ENCODE peak calls at places on chromosomes 1 and 21, in nine cellular contexts. One of them, this sample, is unnamed.

GRCh38 chr1:9296850-9297249 is 4.2 kb downstream of the SPSB1 start:
- DNase-seq in IMR-90: no peak
- DNase-seq in CD8-positive, alpha-beta memory T cell: no peak
- DNase-seq in K562: no peak
- DNase-seq in heart right ventricle: no peak
- DNase-seq in HCT116: no peak
- DNase-seq in uterus: no peak
- DNase-seq in cardiac muscle cell: no peak
- DNase-seq in colonic mucosa: no peak
- DNase-seq in this sample: no peak

GRCh38 chr1:78833491-78833890 is 173.0 kb downstream of the ADGRL4 start:
- DNase-seq in HCT116: peak; percentile 22
- DNase-seq in CD8-positive, alpha-beta memory T cell: no peak
- DNase-seq in uterus: no peak
- DNase-seq in IMR-90: peak; percentile 78
- DNase-seq in heart right ventricle: no peak
- DNase-seq in cardiac muscle cell: no peak
- DNase-seq in colonic mucosa: no peak
- DNase-seq in K562: no peak
- DNase-seq in this sample: peak; percentile 93

GRCh38 chr1:16721871-16722641 is 18.3 kb upstream of the RNU1-4 start:
- DNase-seq in CD8-positive, alpha-beta memory T cell: no peak
- DNase-seq in cardiac muscle cell: no peak
- DNase-seq in colonic mucosa: no peak
- DNase-seq in HCT116: no peak
- DNase-seq in IMR-90: no peak
- DNase-seq in uterus: no peak
- DNase-seq in K562: peak; percentile 4
- DNase-seq in heart right ventricle: no peak
- DNase-seq in this sample: no peak

GRCh38 chr1:152817309-152817708 is 5.5 kb downstream of the LCE1B start:
- DNase-seq in cardiac muscle cell: no peak
- DNase-seq in colonic mucosa: no peak
- DNase-seq in uterus: no peak
- DNase-seq in HCT116: no peak
- DNase-seq in IMR-90: no peak
- DNase-seq in heart right ventricle: no peak
- DNase-seq in K562: no peak
- DNase-seq in CD8-positive, alpha-beta memory T cell: no peak
- DNase-seq in this sample: peak; percentile 86

GRCh38 chr1:171898956-171899355 is 57.7 kb downstream of the DNM3 start:
- DNase-seq in cardiac muscle cell: peak; percentile 11
- DNase-seq in CD8-positive, alpha-beta memory T cell: no peak
- DNase-seq in HCT116: no peak
- DNase-seq in K562: no peak
- DNase-seq in heart right ventricle: no peak
- DNase-seq in IMR-90: no peak
- DNase-seq in colonic mucosa: no peak
- DNase-seq in uterus: no peak
- DNase-seq in this sample: peak; percentile 93

GRCh38 chr1:25569599-25570458 is 26.4 kb downstream of the LDLRAP1 start:
- DNase-seq in K562: peak; percentile 55
- DNase-seq in colonic mucosa: no peak
- DNase-seq in uterus: no peak
- DNase-seq in IMR-90: no peak
- DNase-seq in cardiac muscle cell: no peak
- DNase-seq in HCT116: no peak
- DNase-seq in CD8-positive, alpha-beta memory T cell: no peak
- DNase-seq in heart right ventricle: no peak
- DNase-seq in this sample: no peak

GRCh38 chr1:215888159-215888558 is 321.1 kb downstream of the KCTD3 start:
- DNase-seq in IMR-90: no peak
- DNase-seq in uterus: no peak
- DNase-seq in CD8-positive, alpha-beta memory T cell: no peak
- DNase-seq in colonic mucosa: no peak
- DNase-seq in heart right ventricle: no peak
- DNase-seq in cardiac muscle cell: no peak
- DNase-seq in HCT116: no peak
- DNase-seq in K562: no peak
- DNase-seq in this sample: peak; percentile 2

GRCh38 chr21:20698585-20698984 is 299.6 kb upstream of the NCAM2 start:
- DNase-seq in IMR-90: no peak
- DNase-seq in uterus: no peak
- DNase-seq in colonic mucosa: no peak
- DNase-seq in CD8-positive, alpha-beta memory T cell: no peak
- DNase-seq in cardiac muscle cell: no peak
- DNase-seq in heart right ventricle: no peak
- DNase-seq in K562: no peak
- DNase-seq in HCT116: no peak
- DNase-seq in this sample: no peak

GRCh38 chr1:182446033-182446669 is 3.8 kb upstream of the RGSL1 start:
- DNase-seq in CD8-positive, alpha-beta memory T cell: no peak
- DNase-seq in IMR-90: peak; percentile 40
- DNase-seq in colonic mucosa: peak; percentile 48
- DNase-seq in uterus: no peak
- DNase-seq in cardiac muscle cell: peak; percentile 44
- DNase-seq in heart right ventricle: no peak
- DNase-seq in K562: peak; percentile 77
- DNase-seq in HCT116: peak; percentile 47
- DNase-seq in this sample: peak; percentile 45

GRCh38 chr1:44542415-44543063 is 131.7 kb downstream of the TMEM53 start:
- DNase-seq in cardiac muscle cell: peak; percentile 25
- DNase-seq in HCT116: no peak
- DNase-seq in colonic mucosa: no peak
- DNase-seq in IMR-90: no peak
- DNase-seq in K562: no peak
- DNase-seq in heart right ventricle: no peak
- DNase-seq in CD8-positive, alpha-beta memory T cell: no peak
- DNase-seq in uterus: no peak
- DNase-seq in this sample: no peak

GRCh38 chr1:39685071-39685470 is 6.2 kb downstream of the HPCAL4 start:
- DNase-seq in HCT116: no peak
- DNase-seq in heart right ventricle: no peak
- DNase-seq in colonic mucosa: no peak
- DNase-seq in CD8-positive, alpha-beta memory T cell: no peak
- DNase-seq in uterus: no peak
- DNase-seq in K562: no peak
- DNase-seq in IMR-90: no peak
- DNase-seq in cardiac muscle cell: no peak
- DNase-seq in this sample: no peak

GRCh38 chr1:178609015-178609414 is 96.1 kb downstream of the TEX35 start:
- DNase-seq in HCT116: no peak
- DNase-seq in IMR-90: peak; percentile 92
- DNase-seq in K562: no peak
- DNase-seq in colonic mucosa: no peak
- DNase-seq in heart right ventricle: no peak
- DNase-seq in CD8-positive, alpha-beta memory T cell: no peak
- DNase-seq in cardiac muscle cell: no peak
- DNase-seq in uterus: no peak
- DNase-seq in this sample: peak; percentile 83

GRCh38 chr1:8765253-8765652 is 52.2 kb downstream of the RERE start:
- DNase-seq in heart right ventricle: no peak
- DNase-seq in colonic mucosa: no peak
- DNase-seq in CD8-positive, alpha-beta memory T cell: no peak
- DNase-seq in cardiac muscle cell: no peak
- DNase-seq in K562: no peak
- DNase-seq in HCT116: no peak
- DNase-seq in IMR-90: no peak
- DNase-seq in uterus: no peak
- DNase-seq in this sample: no peak

GRCh38 chr1:213568929-213569815 is 418.6 kb upstream of the PROX1 start:
- DNase-seq in uterus: no peak
- DNase-seq in colonic mucosa: no peak
- DNase-seq in K562: no peak
- DNase-seq in IMR-90: no peak
- DNase-seq in CD8-positive, alpha-beta memory T cell: no peak
- DNase-seq in HCT116: no peak
- DNase-seq in cardiac muscle cell: no peak
- DNase-seq in heart right ventricle: no peak
- DNase-seq in this sample: peak; percentile 36

GRCh38 chr21:41852151-41852928 is 26.8 kb downstream of the PRDM15 start:
- DNase-seq in K562: no peak
- DNase-seq in CD8-positive, alpha-beta memory T cell: no peak
- DNase-seq in HCT116: no peak
- DNase-seq in IMR-90: no peak
- DNase-seq in colonic mucosa: no peak
- DNase-seq in uterus: no peak
- DNase-seq in heart right ventricle: no peak
- DNase-seq in cardiac muscle cell: no peak
- DNase-seq in this sample: no peak

GRCh38 chr1:110783292-110783918 is 89.5 kb upstream of the CD53 start:
- DNase-seq in IMR-90: peak; percentile 50
- DNase-seq in cardiac muscle cell: peak; percentile 68
- DNase-seq in colonic mucosa: peak; percentile 38
- DNase-seq in HCT116: peak; percentile 48
- DNase-seq in K562: peak; percentile 74
- DNase-seq in heart right ventricle: no peak
- DNase-seq in uterus: no peak
- DNase-seq in CD8-positive, alpha-beta memory T cell: peak; percentile 26
- DNase-seq in this sample: peak; percentile 65

GRCh38 chr1:47228644-47229030 is 3.4 kb downstream of the TAL1 start:
- DNase-seq in CD8-positive, alpha-beta memory T cell: no peak
- DNase-seq in heart right ventricle: peak; percentile 45
- DNase-seq in colonic mucosa: no peak
- DNase-seq in K562: no peak
- DNase-seq in HCT116: no peak
- DNase-seq in uterus: peak; percentile 52
- DNase-seq in IMR-90: no peak
- DNase-seq in cardiac muscle cell: no peak
- DNase-seq in this sample: no peak

GRCh38 chr1:47227370-47228232 is 4.4 kb downstream of the TAL1 start:
- DNase-seq in cardiac muscle cell: no peak
- DNase-seq in uterus: no peak
- DNase-seq in heart right ventricle: no peak
- DNase-seq in K562: peak; percentile 50
- DNase-seq in HCT116: no peak
- DNase-seq in colonic mucosa: no peak
- DNase-seq in CD8-positive, alpha-beta memory T cell: no peak
- DNase-seq in IMR-90: no peak
- DNase-seq in this sample: no peak

GRCh38 chr1:47230692-47231313 is 1.2 kb downstream of the TAL1 start:
- DNase-seq in K562: peak; percentile 64
- DNase-seq in uterus: no peak
- DNase-seq in cardiac muscle cell: peak; percentile 53
- DNase-seq in CD8-positive, alpha-beta memory T cell: no peak
- DNase-seq in heart right ventricle: peak; percentile 36
- DNase-seq in colonic mucosa: no peak
- DNase-seq in HCT116: no peak
- DNase-seq in IMR-90: no peak
- DNase-seq in this sample: no peak

GRCh38 chr1:47229884-47230691 is 1.9 kb downstream of the TAL1 start:
- DNase-seq in IMR-90: no peak
- DNase-seq in cardiac muscle cell: no peak
- DNase-seq in K562: no peak
- DNase-seq in uterus: no peak
- DNase-seq in colonic mucosa: no peak
- DNase-seq in CD8-positive, alpha-beta memory T cell: no peak
- DNase-seq in HCT116: no peak
- DNase-seq in heart right ventricle: no peak
- DNase-seq in this sample: no peak

GRCh38 chr1:47229031-47229831 is 2.8 kb downstream of the TAL1 start:
- DNase-seq in IMR-90: no peak
- DNase-seq in cardiac muscle cell: no peak
- DNase-seq in HCT116: no peak
- DNase-seq in K562: peak; percentile 88
- DNase-seq in uterus: peak; percentile 25
- DNase-seq in colonic mucosa: no peak
- DNase-seq in CD8-positive, alpha-beta memory T cell: no peak
- DNase-seq in heart right ventricle: no peak
- DNase-seq in this sample: no peak
- H3K27me3 ChIP-seq in IMR-90: peaks cover 99% of the 10 kb centered on the region
- H3K27me3 ChIP-seq in cardiac muscle cell: peaks cover 100% of the 10 kb centered on the region
- H3K27me3 ChIP-seq in HCT116: no peaks in the 10 kb centered on the region
- H3K27me3 ChIP-seq in K562: no peaks in the 10 kb centered on the region
- H3K27me3 ChIP-seq in uterus: peaks cover 15% of the 10 kb centered on the region
- H3K27me3 ChIP-seq in colonic mucosa: peaks cover 94% of the 10 kb centered on the region
- H3K27me3 ChIP-seq in CD8-positive, alpha-beta memory T cell: peaks cover 66% of the 10 kb centered on the region
- H3K27me3 ChIP-seq in heart right ventricle: peaks cover 97% of the 10 kb centered on the region
- H3K27me3 ChIP-seq in this sample: peaks cover 78% of the 10 kb centered on the region

DNA sequence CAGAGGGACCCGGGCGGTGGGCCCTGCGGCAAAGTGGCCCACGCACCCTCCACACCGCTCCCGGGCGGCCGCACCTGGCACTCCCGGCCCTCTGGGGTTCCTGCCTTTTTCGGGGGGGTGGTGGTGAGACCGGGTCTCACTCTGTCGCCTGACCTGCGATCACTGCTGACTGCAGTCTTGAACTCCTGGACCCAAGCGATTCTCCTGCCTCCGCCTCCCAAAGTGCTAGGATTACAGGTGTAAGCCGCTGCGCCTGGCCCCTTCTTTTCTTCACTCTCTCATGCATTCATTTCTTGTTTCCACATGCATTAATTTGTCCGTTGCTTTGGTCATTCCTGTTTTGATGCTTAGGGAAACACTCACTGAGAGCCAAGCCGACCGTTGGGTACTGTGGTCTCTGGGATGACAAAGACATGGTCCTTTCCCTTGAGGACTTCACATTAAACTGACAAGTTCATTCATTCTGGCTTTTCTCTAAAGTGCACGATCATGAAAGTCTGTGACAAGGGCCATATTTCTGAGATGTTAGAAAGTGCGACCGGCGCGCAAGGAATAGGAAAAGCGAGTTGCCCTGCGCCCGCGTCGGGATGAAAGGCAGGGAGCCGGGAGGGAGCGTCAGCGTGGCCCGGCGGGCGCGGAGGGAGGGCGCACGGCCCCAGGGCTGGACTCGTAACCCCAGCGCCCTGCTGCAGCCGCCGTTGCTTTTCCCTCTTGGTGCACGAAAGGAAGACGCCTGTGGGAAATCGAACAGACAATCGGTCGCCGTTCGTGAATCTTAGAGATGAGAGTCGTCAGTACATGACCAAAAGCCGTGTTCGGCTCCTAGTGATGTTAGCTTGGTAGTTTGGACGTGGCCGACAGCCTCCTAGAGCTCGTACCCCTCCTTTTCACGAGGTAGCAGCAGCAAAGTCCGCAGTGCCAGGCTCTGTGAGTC is 1.0 kb upstream of the MCOLN2 start:
- DNase-seq in HCT116: no peak
- DNase-seq in IMR-90: peak; percentile 1
- DNase-seq in heart right ventricle: peak; percentile 13
- DNase-seq in uterus: no peak
- DNase-seq in K562: no peak
- DNase-seq in colonic mucosa: peak; percentile 27
- DNase-seq in CD8-positive, alpha-beta memory T cell: peak; percentile 18
- DNase-seq in cardiac muscle cell: peak; percentile 41
- DNase-seq in this sample: peak; percentile 20
- H3K4me3 ChIP-seq in HCT116: peak overlapping the region; percentile 56
- H3K4me3 ChIP-seq in IMR-90: peak overlapping the region; percentile 8
- H3K4me3 ChIP-seq in heart right ventricle: peak overlapping the region; percentile 59
- H3K4me3 ChIP-seq in uterus: peak overlapping the region; percentile 31
- H3K4me3 ChIP-seq in K562: no peak overlapping the region
- H3K4me3 ChIP-seq in colonic mucosa: peak overlapping the region; percentile 80
- H3K4me3 ChIP-seq in CD8-positive, alpha-beta memory T cell: peak overlapping the region; percentile 73
- H3K4me3 ChIP-seq in cardiac muscle cell: peak overlapping the region; percentile 52
- H3K4me3 ChIP-seq in this sample: peak overlapping the region; percentile 44

GRCh38 chr1:155077346-155077745 is 1.3 kb upstream of the EFNA3 start:
- DNase-seq in CD8-positive, alpha-beta memory T cell: no peak
- DNase-seq in K562: peak; percentile 74
- DNase-seq in HCT116: no peak
- DNase-seq in colonic mucosa: no peak
- DNase-seq in uterus: no peak
- DNase-seq in cardiac muscle cell: no peak
- DNase-seq in IMR-90: no peak
- DNase-seq in heart right ventricle: no peak
- DNase-seq in this sample: no peak
- H3K27me3 ChIP-seq in CD8-positive, alpha-beta memory T cell: peaks cover 22% of the 10 kb centered on the region
- H3K27me3 ChIP-seq in K562: peaks cover 3% of the 10 kb centered on the region
- H3K27me3 ChIP-seq in HCT116: no peaks in the 10 kb centered on the region
- H3K27me3 ChIP-seq in colonic mucosa: peaks cover 21% of the 10 kb centered on the region
- H3K27me3 ChIP-seq in uterus: peaks cover 27% of the 10 kb centered on the region
- H3K27me3 ChIP-seq in cardiac muscle cell: peaks cover 16% of the 10 kb centered on the region
- H3K27me3 ChIP-seq in IMR-90: peaks cover 67% of the 10 kb centered on the region
- H3K27me3 ChIP-seq in heart right ventricle: peaks cover 36% of the 10 kb centered on the region
- H3K27me3 ChIP-seq in this sample: peaks cover 9% of the 10 kb centered on the region

GRCh38 chr1:27633298-27633610 is 1.7 kb downstream of the FGR start:
- DNase-seq in heart right ventricle: no peak
- DNase-seq in IMR-90: no peak
- DNase-seq in K562: no peak
- DNase-seq in cardiac muscle cell: no peak
- DNase-seq in CD8-positive, alpha-beta memory T cell: no peak
- DNase-seq in uterus: no peak
- DNase-seq in HCT116: no peak
- DNase-seq in colonic mucosa: no peak
- DNase-seq in this sample: no peak
- H3K4me3 ChIP-seq in heart right ventricle: no peak overlapping the region
- H3K4me3 ChIP-seq in IMR-90: no peak overlapping the region
- H3K4me3 ChIP-seq in K562: no peak overlapping the region
- H3K4me3 ChIP-seq in cardiac muscle cell: no peak overlapping the region
- H3K4me3 ChIP-seq in CD8-positive, alpha-beta memory T cell: peak overlapping the region; percentile 10
- H3K4me3 ChIP-seq in uterus: no peak overlapping the region
- H3K4me3 ChIP-seq in HCT116: no peak overlapping the region
- H3K4me3 ChIP-seq in colonic mucosa: no peak overlapping the region
- H3K4me3 ChIP-seq in this sample: no peak overlapping the region

This sample was measured in bronchial epithelial cell.